ENCODE peak calls at places on chromosomes 12 and 14, in four cellular contexts. N is SK-N-SH, P is HepG2, U is K562. V is an unnamed sample.

GRCh38 chr12:11717533-11717961 is 68.1 kb downstream of the ETV6 start:
- DNase-seq in U (no peak), P (peak), N (no peak), V (no peak)

GRCh38 chr14:105841022-105842009 is 314.9 kb downstream of the TMEM121 start:
- DNase-seq in P (no peak), N (no peak), U (no peak), V (no peak)

GRCh38 chr12:113097716-113098427 is 37.7 kb downstream of the RASAL1 start:
- DNase-seq in N (peak), U (no peak), P (no peak), V (no peak)

GRCh38 chr14:28609228-28609828 is 157.3 kb upstream of the FOXG1 start:
- DNase-seq in P (peak), N (peak), U (peak), V (peak)

GRCh38 chr12:58583541-58583940 is 336.8 kb downstream of the LRIG3 start:
- DNase-seq in N (no peak), P (no peak), U (no peak), V (no peak)

GRCh38 chr12:1436996-1437395 is 157.4 kb downstream of the FBXL14 start:
- DNase-seq in U (no peak), P (no peak), N (no peak), V (no peak)

GRCh38 chr14:71380271-71380670 is 473.0 kb downstream of the PCNX1 start:
- DNase-seq in N (no peak), P (no peak), U (no peak), V (no peak)

GRCh38 chr12:132689227-132689626 is 1.8 kb downstream of the PXMP2 start:
- DNase-seq in N (no peak), U (no peak), P (peak), V (no peak)

GRCh38 chr14:91660790-91661189 is 71.1 kb downstream of the CATSPERB start:
- DNase-seq in U (no peak), N (no peak), P (no peak), V (no peak)

GRCh38 chr14:75880512-75880911 is 101.3 kb downstream of the TGFB3 start:
- DNase-seq in U (peak), P (no peak), N (no peak), V (no peak)

GRCh38 chr14:95226801-95227200 is 69.5 kb upstream of the DICER1 start:
- DNase-seq in P (no peak), U (no peak), N (no peak), V (no peak)

GRCh38 chr14:24481622-24482324 is 26.3 kb downstream of the CMA1 start:
- DNase-seq in P (peak), N (peak), U (peak), V (peak)

GRCh38 chr12:85283560-85283959 is 3.5 kb downstream of the ALX1 start:
- DNase-seq in N (no peak), P (no peak), U (no peak), V (no peak)

GRCh38 chr12:104121001-104121400 is 17.0 kb downstream of the NFYB start:
- DNase-seq in P (no peak), N (no peak), U (no peak), V (no peak)

GRCh38 chr14:59352951-59353350 is 112.2 kb downstream of the GPR135 start:
- DNase-seq in U (no peak), N (no peak), P (no peak), V (no peak)

GRCh38 chr12:124778411-124778810 is 85.3 kb downstream of the SCARB1 start:
- DNase-seq in U (no peak), P (no peak), N (no peak), V (no peak)

GRCh38 chr12:62313727-62314380 is 53.6 kb downstream of the USP15 start:
- DNase-seq in N (no peak), P (no peak), U (no peak), V (no peak)

GRCh38 chr12:7907009-7907408 is 29.0 kb downstream of the SLC2A3 start:
- DNase-seq in N (peak), U (peak), P (peak), V (peak)

GRCh38 chr14:104867371-104868059 is 2.4 kb downstream of the CEP170B start:
- DNase-seq in P (no peak), N (no peak), U (no peak), V (no peak)

GRCh38 chr12:101794574-101794973 is 36.2 kb downstream of the GNPTAB start:
- DNase-seq in P (no peak), N (no peak), U (no peak), V (no peak)

GRCh38 chr12:124007810-124008570 is 35.0 kb downstream of the ZNF664 start:
- DNase-seq in U (no peak), P (no peak), N (no peak), V (no peak)

GRCh38 chr12:27732281-27732680 is 21.6 kb downstream of the MRPS35 start:
- DNase-seq in P (peak), U (peak), N (no peak), V (no peak)

GRCh38 chr12:109538191-109538863 is 35.0 kb downstream of the MMAB start:
- DNase-seq in P (no peak), U (no peak), N (peak), V (no peak)

GRCh38 chr12:74644681-74645080 is 107.0 kb downstream of the ATXN7L3B start:
- DNase-seq in P (no peak), N (no peak), U (no peak), V (no peak)

GRCh38 chr12:74641694-74642093 is 104.1 kb downstream of the ATXN7L3B start:
- DNase-seq in N (no peak), U (no peak), P (no peak), V (no peak)

GRCh38 chr12:74641262-74641661 is 103.6 kb downstream of the ATXN7L3B start:
- DNase-seq in N (no peak), U (no peak), P (no peak), V (no peak)

GRCh38 chr12:74647241-74647640 is 109.6 kb downstream of the ATXN7L3B start:
- DNase-seq in U (no peak), N (no peak), P (no peak), V (no peak)

GRCh38 chr12:74646831-74647230 is 109.2 kb downstream of the ATXN7L3B start:
- DNase-seq in P (no peak), U (no peak), N (no peak), V (peak)
- TF ChIP-seq SIN3A in P (no peak), U (no peak), N (no peak), V (no peak)

DNA sequence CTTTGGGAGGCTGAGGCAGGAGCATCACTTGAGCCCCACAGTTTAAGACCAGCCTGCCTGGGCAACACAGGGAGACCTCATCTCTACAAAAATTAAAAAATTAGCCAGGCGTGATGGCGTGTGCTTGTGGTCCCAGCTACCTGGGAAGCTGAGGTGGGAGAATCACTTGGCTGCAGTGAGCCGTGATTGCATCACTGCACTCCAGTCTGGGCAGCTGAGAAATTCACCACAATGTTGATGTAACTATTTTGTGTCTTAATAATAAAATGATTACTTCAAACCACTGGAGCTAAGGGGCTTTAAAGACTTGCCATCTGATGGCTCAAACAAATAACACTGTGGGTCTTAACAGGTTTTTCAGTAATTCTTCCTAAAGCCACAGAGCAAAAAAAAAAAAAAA is 10.8 kb downstream of the ERH start:
- DNase-seq in U (no peak), P (no peak), N (no peak), V (no peak)
- TF ChIP-seq ELF1 in U (no peak), P (no peak), N (no peak), V (no peak)

DNA sequence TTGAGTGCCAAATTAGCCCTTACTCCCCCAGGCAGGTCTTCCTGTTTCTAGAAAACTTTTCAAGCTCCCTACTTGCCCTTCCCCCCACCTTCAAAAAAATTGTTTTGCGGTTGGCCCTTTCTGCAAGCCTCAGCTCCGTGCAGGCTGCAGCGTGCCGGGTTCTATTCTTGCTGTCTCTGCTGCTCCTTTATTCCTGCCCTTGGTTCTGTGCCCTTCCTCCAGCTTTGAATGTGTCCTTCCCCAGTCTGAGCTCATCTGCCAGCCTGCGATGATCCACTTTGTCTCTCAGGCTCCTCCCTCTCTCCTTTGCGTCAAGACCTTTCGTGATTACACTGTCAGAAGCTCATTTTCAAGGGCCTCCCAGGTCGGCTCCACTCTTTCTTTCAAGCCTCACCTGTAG is 98.6 kb downstream of the IRF2BPL start:
- DNase-seq in U (peak), N (no peak), P (no peak), V (no peak)
- TF ChIP-seq YY1 in U (no peak), N (no peak), P (no peak), V (no peak)

DNA sequence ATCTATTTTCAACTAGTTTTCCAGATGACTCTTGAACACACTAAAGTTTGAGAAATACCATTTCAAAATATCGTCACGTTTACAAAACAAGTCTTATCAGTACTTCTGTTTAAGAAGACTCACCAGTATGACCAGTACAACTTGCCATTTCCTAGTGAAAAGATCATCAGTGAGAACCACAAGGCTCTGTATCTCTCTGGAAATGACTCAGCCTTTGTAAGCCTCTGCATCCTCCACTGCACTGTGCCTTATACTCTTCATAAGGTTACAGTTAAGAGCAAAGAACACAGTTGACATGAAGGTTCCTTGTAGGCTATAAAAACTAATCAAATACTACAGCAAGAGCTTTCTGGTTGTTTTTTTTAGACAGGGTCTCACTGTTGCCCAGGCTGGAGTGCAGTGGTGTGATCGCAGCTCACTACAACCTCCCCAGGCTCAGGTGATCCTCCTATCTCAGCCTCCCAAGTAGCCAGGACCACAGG is 5.7 kb upstream of the VTI1B start:
- DNase-seq in U (peak), P (no peak), N (no peak), V (no peak)
- TF ChIP-seq SIN3A in U (no peak), P (no peak), N (no peak), V (no peak)

GRCh38 chr14:72678360-72678759 is 215.5 kb downstream of the DPF3 start:
- DNase-seq in P (no peak), U (no peak), N (no peak), V (no peak)
- TF ChIP-seq ELF1 in P (no peak), U (no peak), N (no peak), V (no peak)

DNA sequence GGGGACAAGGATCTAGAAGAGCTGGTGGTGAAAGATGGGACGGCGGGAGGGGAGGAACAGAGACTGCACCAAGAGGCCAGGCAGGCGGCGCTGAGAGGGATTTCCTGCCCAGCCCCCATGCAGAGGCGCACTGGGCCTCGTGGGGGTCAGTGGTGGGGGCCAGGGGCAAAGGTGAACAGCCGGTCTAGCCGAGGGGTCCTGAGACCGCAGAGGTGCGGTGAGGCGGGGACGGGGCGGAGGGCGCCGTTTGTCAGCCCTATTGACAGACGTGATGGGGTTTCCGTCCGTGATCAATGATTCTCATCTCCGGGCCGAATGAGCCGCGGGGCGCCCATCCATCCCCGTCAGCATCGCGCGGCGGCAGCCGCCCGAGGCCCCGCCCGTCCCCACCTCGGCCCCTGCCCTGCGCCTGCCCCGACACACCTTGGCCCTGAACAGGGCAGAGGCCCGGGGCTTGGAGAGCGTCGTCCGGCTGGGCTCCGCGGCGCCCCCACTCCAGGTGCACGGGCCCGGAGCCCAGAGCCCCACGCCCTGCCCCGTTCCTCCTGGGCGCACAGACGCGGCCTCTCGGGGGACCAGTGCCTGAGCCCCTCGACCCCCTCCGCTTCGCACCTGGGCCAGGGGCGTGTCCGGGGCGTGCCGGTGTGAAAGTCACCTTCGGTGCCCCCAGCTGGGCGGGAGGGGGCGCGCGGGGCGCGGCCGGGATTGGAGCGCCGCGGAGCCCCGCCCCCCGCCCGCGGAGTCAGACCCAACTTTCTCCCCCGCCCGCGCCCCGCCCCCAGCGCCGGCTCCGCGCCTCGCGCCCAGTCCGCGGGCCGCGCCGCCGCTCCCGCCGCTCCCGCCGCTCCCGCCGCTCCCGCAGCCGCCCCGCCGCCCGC is at the start of gene NXPH4:
- DNase-seq in U (peak), N (peak), P (no peak), V (no peak)
- TF ChIP-seq YY1 in U (no peak), N (no peak), P (no peak), V (no peak)

GRCh38 chr12:65278576-65279386 is at the start of gene MSRB3:
- DNase-seq in U (peak), N (peak), P (peak), V (peak)
- TF ChIP-seq SIN3A in U (no peak), N (no peak), P (no peak), V (peak)

GRCh38 chr14:57657487-57657886 is 163.8 kb upstream of the CCDC198 start:
- DNase-seq in U (no peak), P (no peak), N (no peak), V (no peak)
- TF ChIP-seq ELF1 in U (no peak), P (no peak), N (no peak), V (no peak)

DNA sequence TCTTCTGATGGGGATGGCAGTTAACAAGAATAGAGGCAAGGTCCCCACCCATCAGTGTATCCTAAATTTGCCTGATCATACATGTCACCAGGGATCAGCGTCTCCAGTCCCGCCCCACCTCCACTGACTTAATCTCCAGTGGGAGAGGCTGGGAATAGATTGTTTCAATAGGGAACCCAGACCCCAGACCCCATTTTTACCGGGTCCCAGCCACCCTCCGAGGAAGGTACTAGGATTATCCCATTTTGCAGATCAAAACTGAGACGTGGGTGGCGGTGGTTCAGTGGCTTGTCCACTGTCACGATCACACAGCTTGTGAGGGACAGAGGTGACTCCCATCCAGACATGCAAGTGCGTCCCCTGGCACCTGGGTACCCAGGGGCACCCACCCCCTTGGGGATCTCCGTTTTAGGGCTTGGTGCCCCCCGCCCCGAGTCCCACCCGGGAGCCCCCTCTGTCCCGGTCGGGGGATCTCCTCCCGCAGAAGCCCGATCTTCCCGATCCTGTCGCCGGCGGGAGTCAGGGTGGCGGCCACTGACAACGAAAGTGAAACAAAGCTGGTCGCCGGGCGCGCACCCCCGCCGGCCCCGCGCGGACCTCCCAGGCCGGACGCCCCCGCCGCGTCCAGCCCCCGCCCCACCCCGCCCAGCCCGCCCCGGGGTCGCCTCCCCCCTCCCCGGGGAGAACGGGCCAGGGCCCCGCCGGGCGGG is 523 bp downstream of the WSB2 start:
- DNase-seq in U (peak), N (no peak), P (no peak), V (no peak)
- TF ChIP-seq YY1 in U (no peak), N (no peak), P (no peak), V (no peak)

V was measured in HCT116.